ENCODE peak calls at places on chromosomes 3 and 15, in five cellular contexts. One of them, this sample, is unnamed.

GRCh38 chr3:39136533-39137434 is 16.6 kb downstream of the CSRNP1 start:
- DNase-seq in OCI-LY7: no peak
- DNase-seq in fibroblast of lung: no peak
- DNase-seq in PC-9: no peak
- DNase-seq in mesendoderm: no peak
- DNase-seq in this sample: no peak

GRCh38 chr3:119230071-119230470 is 10.6 kb downstream of the B4GALT4 start:
- DNase-seq in OCI-LY7: no peak
- DNase-seq in fibroblast of lung: no peak
- DNase-seq in PC-9: no peak
- DNase-seq in mesendoderm: no peak
- DNase-seq in this sample: no peak

GRCh38 chr3:183217548-183218321 is 35.3 kb upstream of the B3GNT5 start:
- DNase-seq in fibroblast of lung: no peak
- DNase-seq in mesendoderm: no peak
- DNase-seq in OCI-LY7: no peak
- DNase-seq in PC-9: peak
- DNase-seq in this sample: no peak

GRCh38 chr3:73602171-73602570 is 22.6 kb downstream of the PDZRN3 start:
- DNase-seq in PC-9: no peak
- DNase-seq in OCI-LY7: no peak
- DNase-seq in mesendoderm: peak
- DNase-seq in fibroblast of lung: peak
- DNase-seq in this sample: peak

GRCh38 chr3:124137264-124137663 is 145.3 kb upstream of the ROPN1 start:
- DNase-seq in fibroblast of lung: no peak
- DNase-seq in mesendoderm: no peak
- DNase-seq in OCI-LY7: no peak
- DNase-seq in PC-9: no peak
- DNase-seq in this sample: peak

GRCh38 chr3:84547971-84548970 is 410.5 kb upstream of the CADM2 start:
- DNase-seq in fibroblast of lung: peak
- DNase-seq in mesendoderm: peak
- DNase-seq in PC-9: no peak
- DNase-seq in OCI-LY7: peak
- DNase-seq in this sample: peak

GRCh38 chr15:85088300-85088699 is 106.6 kb downstream of the PDE8A start:
- DNase-seq in PC-9: no peak
- DNase-seq in mesendoderm: no peak
- DNase-seq in fibroblast of lung: no peak
- DNase-seq in OCI-LY7: no peak
- DNase-seq in this sample: no peak

GRCh38 chr3:186142556-186142955 is 33.7 kb upstream of the ETV5 start:
- DNase-seq in mesendoderm: no peak
- DNase-seq in PC-9: no peak
- DNase-seq in OCI-LY7: peak
- DNase-seq in fibroblast of lung: no peak
- DNase-seq in this sample: no peak

GRCh38 chr15:41838400-41838897 is at the start of gene PLA2G4B:
- DNase-seq in PC-9: peak
- DNase-seq in OCI-LY7: no peak
- DNase-seq in mesendoderm: no peak
- DNase-seq in fibroblast of lung: no peak
- DNase-seq in this sample: peak

GRCh38 chr3:19866751-19867347 is 67.2 kb downstream of the EFHB start:
- DNase-seq in fibroblast of lung: peak
- DNase-seq in OCI-LY7: peak
- DNase-seq in PC-9: no peak
- DNase-seq in mesendoderm: peak
- DNase-seq in this sample: peak

GRCh38 chr15:74376226-74376625 is 8.8 kb upstream of the CYP11A1 start:
- DNase-seq in PC-9: no peak
- DNase-seq in fibroblast of lung: no peak
- DNase-seq in mesendoderm: no peak
- DNase-seq in OCI-LY7: no peak
- DNase-seq in this sample: no peak

GRCh38 chr15:48754011-48754410 is 56.9 kb downstream of the CEP152 start:
- DNase-seq in OCI-LY7: no peak
- DNase-seq in PC-9: no peak
- DNase-seq in mesendoderm: peak
- DNase-seq in fibroblast of lung: no peak
- DNase-seq in this sample: no peak

GRCh38 chr15:89179966-89180875 is 41.2 kb downstream of the RLBP1 start:
- DNase-seq in OCI-LY7: no peak
- DNase-seq in fibroblast of lung: no peak
- DNase-seq in PC-9: no peak
- DNase-seq in mesendoderm: no peak
- DNase-seq in this sample: peak

GRCh38 chr3:10956991-10957390 is 35.6 kb upstream of the SLC6A1 start:
- DNase-seq in OCI-LY7: no peak
- DNase-seq in fibroblast of lung: no peak
- DNase-seq in mesendoderm: no peak
- DNase-seq in PC-9: no peak
- DNase-seq in this sample: no peak

GRCh38 chr3:58271901-58272501 is 34.0 kb upstream of the RPP14 start:
- DNase-seq in fibroblast of lung: peak
- DNase-seq in OCI-LY7: no peak
- DNase-seq in PC-9: peak
- DNase-seq in mesendoderm: no peak
- DNase-seq in this sample: peak

GRCh38 chr15:89441295-89441762 is 55.1 kb downstream of the RHCG start:
- DNase-seq in fibroblast of lung: no peak
- DNase-seq in mesendoderm: no peak
- DNase-seq in PC-9: no peak
- DNase-seq in OCI-LY7: peak
- DNase-seq in this sample: no peak

GRCh38 chr3:121696190-121696589 is 35.5 kb upstream of the HCLS1 start:
- DNase-seq in fibroblast of lung: no peak
- DNase-seq in mesendoderm: no peak
- DNase-seq in PC-9: no peak
- DNase-seq in OCI-LY7: no peak
- DNase-seq in this sample: no peak

GRCh38 chr3:195209083-195209835 is 61.7 kb downstream of the XXYLT1 start:
- DNase-seq in fibroblast of lung: no peak
- DNase-seq in OCI-LY7: peak
- DNase-seq in PC-9: peak
- DNase-seq in mesendoderm: no peak
- DNase-seq in this sample: no peak

GRCh38 chr15:64137226-64137833 is 14.2 kb upstream of the SNX22 start:
- DNase-seq in OCI-LY7: peak
- DNase-seq in PC-9: no peak
- DNase-seq in fibroblast of lung: no peak
- DNase-seq in mesendoderm: no peak
- DNase-seq in this sample: no peak

GRCh38 chr3:67018789-67019525 is 20.9 kb downstream of the KBTBD8 start:
- DNase-seq in OCI-LY7: peak
- DNase-seq in mesendoderm: no peak
- DNase-seq in PC-9: no peak
- DNase-seq in fibroblast of lung: no peak
- DNase-seq in this sample: peak

GRCh38 chr3:70849911-70850699 is 537.7 kb upstream of the MDFIC2 start:
- DNase-seq in PC-9: peak
- DNase-seq in mesendoderm: peak
- DNase-seq in OCI-LY7: no peak
- DNase-seq in fibroblast of lung: peak
- DNase-seq in this sample: peak

GRCh38 chr15:57248074-57248473 is 128.2 kb upstream of the CGNL1 start:
- DNase-seq in mesendoderm: no peak
- DNase-seq in PC-9: no peak
- DNase-seq in OCI-LY7: no peak
- DNase-seq in fibroblast of lung: no peak
- DNase-seq in this sample: no peak
- H3K27ac ChIP-seq in mesendoderm: no peak
- H3K27ac ChIP-seq in PC-9: no peak
- H3K27ac ChIP-seq in OCI-LY7: no peak
- H3K27ac ChIP-seq in fibroblast of lung: no peak
- H3K27ac ChIP-seq in this sample: no peak

DNA sequence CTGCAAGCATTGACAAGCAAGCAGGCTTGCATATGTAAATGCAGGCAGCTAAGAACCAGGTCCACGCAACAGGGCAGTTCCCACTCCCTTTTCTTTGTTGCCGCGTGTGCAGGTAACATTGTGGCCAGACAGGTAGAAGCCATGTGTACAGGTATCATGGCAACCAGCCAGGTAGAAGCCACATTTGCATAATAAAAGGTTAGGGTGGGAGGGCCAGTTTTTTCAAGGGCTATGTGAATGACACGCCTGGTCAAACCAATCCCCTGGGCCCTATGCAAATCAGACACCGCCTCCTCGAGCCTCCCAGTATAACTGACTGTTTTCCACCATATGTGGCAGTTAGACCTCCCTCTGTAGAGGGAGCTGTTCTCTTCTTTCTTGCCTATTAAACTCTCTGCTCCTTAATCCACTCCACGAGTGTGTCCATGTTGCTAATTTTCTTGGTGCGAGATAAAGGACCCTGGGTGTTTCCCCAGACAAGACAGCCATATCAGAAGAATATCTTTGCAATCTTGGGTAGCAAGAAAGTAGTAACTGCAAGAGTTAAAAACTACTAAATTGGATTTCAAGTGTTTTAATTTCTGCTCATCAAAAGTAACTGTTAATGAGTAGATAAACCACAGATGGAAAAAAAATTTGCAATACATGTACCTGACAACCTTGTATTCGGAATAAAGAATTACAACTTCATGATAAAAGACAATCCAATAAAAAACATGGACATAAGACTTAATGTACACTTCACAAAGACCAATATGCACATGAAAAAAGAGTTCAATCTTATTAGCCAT is 21.8 kb downstream of the PCOLCE2 start:
- DNase-seq in mesendoderm: peak
- DNase-seq in OCI-LY7: no peak
- DNase-seq in fibroblast of lung: no peak
- DNase-seq in PC-9: no peak
- DNase-seq in this sample: peak
- H3K4me2 ChIP-seq in mesendoderm: peak
- H3K4me2 ChIP-seq in OCI-LY7: no peak
- H3K4me2 ChIP-seq in fibroblast of lung: no peak
- H3K4me2 ChIP-seq in PC-9: no peak
- H3K4me2 ChIP-seq in this sample: no peak

GRCh38 chr3:122974764-122975162 is 52.8 kb downstream of the SEMA5B start:
- DNase-seq in OCI-LY7: no peak
- DNase-seq in fibroblast of lung: peak
- DNase-seq in mesendoderm: peak
- DNase-seq in PC-9: peak
- DNase-seq in this sample: peak
- H3K27ac ChIP-seq in OCI-LY7: peak
- H3K27ac ChIP-seq in fibroblast of lung: no peak
- H3K27ac ChIP-seq in mesendoderm: peak
- H3K27ac ChIP-seq in PC-9: peak
- H3K27ac ChIP-seq in this sample: no peak

GRCh38 chr15:92848852-92849598 is 51.1 kb upstream of the CHD2 start:
- DNase-seq in mesendoderm: no peak
- DNase-seq in fibroblast of lung: peak
- DNase-seq in OCI-LY7: peak
- DNase-seq in PC-9: no peak
- DNase-seq in this sample: no peak

GRCh38 chr15:92847841-92848240 is 52.3 kb upstream of the CHD2 start:
- DNase-seq in PC-9: no peak
- DNase-seq in OCI-LY7: no peak
- DNase-seq in fibroblast of lung: no peak
- DNase-seq in mesendoderm: no peak
- DNase-seq in this sample: no peak

GRCh38 chr15:92848464-92848851 is 51.7 kb upstream of the CHD2 start:
- DNase-seq in PC-9: no peak
- DNase-seq in fibroblast of lung: no peak
- DNase-seq in OCI-LY7: no peak
- DNase-seq in mesendoderm: no peak
- DNase-seq in this sample: no peak

DNA sequence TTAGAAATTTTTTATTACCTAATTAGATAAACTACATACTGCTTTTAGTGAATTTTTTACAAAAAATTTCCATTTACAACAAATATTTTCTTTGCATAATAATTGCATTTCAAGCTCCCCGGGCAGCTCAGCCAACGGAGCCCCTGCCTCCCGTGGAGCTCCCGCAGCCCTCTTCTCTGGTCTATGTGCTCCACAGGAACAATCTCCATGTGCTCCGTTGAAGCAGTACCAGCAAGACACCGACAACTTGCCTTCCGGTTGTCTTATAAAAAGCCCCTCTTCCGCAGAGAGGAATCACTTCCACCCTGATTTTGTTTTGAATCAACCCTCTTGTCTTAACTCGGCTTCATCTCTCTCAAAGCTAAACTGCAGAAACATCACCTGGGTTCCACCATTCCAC is 46.9 kb upstream of the CHD2 start:
- DNase-seq in fibroblast of lung: no peak
- DNase-seq in PC-9: no peak
- DNase-seq in mesendoderm: no peak
- DNase-seq in OCI-LY7: no peak
- DNase-seq in this sample: no peak
- H3K4me2 ChIP-seq in fibroblast of lung: no peak
- H3K4me2 ChIP-seq in PC-9: no peak
- H3K4me2 ChIP-seq in mesendoderm: no peak
- H3K4me2 ChIP-seq in OCI-LY7: no peak
- H3K4me2 ChIP-seq in this sample: no peak

DNA sequence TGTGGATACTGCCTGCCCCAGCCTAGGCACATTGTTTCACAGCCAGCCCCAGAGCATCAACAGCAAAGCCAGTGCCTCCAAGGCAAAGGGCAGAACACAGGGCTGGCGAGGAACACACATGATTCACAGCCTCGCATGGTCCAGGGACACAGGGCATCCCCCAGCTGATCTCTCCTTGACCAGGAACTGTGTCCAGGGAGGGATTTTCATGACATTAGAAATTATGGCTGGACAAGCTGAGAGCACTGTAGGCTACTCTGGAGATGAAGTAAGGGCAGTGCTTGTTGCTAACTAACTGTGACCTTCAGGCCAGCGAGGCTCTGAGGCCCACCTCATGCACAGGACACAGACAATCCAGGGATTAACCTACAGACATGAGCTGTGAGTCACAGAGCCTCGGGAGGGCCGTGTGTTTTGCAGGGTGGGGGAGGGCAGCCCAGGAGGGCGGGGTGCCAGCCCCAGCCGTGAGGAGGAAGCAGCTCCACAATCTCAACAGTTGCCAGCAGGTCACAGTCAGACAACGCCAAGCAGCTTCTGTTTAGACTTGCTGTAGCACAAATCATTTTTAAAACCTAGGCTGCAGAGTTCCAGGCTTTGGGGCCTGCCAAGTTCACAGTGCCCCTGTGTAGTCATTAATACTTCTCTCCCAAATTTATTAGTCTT is 114.9 kb downstream of the ETFA start:
- DNase-seq in mesendoderm: peak
- DNase-seq in OCI-LY7: peak
- DNase-seq in fibroblast of lung: peak
- DNase-seq in PC-9: peak
- DNase-seq in this sample: peak
- H3K27ac ChIP-seq in mesendoderm: no peak
- H3K27ac ChIP-seq in OCI-LY7: peak
- H3K27ac ChIP-seq in fibroblast of lung: peak
- H3K27ac ChIP-seq in PC-9: peak
- H3K27ac ChIP-seq in this sample: no peak

DNA sequence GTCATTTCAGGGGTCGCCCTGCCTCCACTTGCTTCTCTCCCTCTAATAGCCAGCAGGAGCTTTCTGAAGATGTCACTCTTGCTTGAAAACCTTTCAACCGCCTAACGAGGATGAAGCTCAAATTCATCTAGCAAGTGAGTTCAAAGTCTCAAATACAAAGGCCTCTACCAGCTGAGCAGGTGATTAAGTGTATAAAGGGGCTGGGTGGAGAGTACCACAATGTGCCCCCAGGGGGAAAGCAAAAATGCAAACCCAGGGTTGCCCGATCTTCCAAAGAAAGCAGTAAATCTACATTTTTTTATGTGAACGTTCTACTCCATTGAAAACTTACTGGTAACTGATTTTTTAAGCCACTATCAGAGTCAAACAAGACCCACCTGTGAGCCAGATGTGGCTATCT is 50.5 kb upstream of the GRIP2 start:
- DNase-seq in OCI-LY7: no peak
- DNase-seq in mesendoderm: no peak
- DNase-seq in PC-9: no peak
- DNase-seq in fibroblast of lung: no peak
- DNase-seq in this sample: no peak
- H3K4me2 ChIP-seq in OCI-LY7: no peak
- H3K4me2 ChIP-seq in mesendoderm: no peak
- H3K4me2 ChIP-seq in PC-9: no peak
- H3K4me2 ChIP-seq in fibroblast of lung: no peak
- H3K4me2 ChIP-seq in this sample: no peak

This sample was measured in mammary epithelial cell.